ENCODE peak calls at places on chromosome 2, in five cellular contexts. U, I, O, F and B are unnamed samples.

GRCh38 chr2:85709385-85709784 is 15.2 kb downstream of the GNLY start:
- DNase-seq in O (no peak), U (no peak), I (peak), F (no peak), B (no peak)

GRCh38 chr2:75500633-75501032 is 60.1 kb downstream of the EVA1A start:
- DNase-seq in F (no peak), O (no peak), U (no peak), I (no peak), B (no peak)

GRCh38 chr2:42901076-42901645 is 108.8 kb upstream of the HAAO start:
- DNase-seq in I (peak), O (no peak), F (no peak), U (no peak), B (no peak)

GRCh38 chr2:24708537-24709152 is 84.5 kb downstream of the PTRHD1 start:
- DNase-seq in F (no peak), U (no peak), O (no peak), I (peak), B (no peak)

GRCh38 chr2:74191596-74192380 is 6.6 kb upstream of the MTHFD2 start:
- DNase-seq in O (no peak), F (no peak), I (no peak), U (no peak), B (no peak)

GRCh38 chr2:64228126-64228678 is 84.0 kb upstream of the PELI1 start:
- DNase-seq in O (peak), F (peak), U (peak), I (peak), B (peak)

GRCh38 chr2:113005030-113005509 is at the start of gene IL36A:
- DNase-seq in U (no peak), O (no peak), F (no peak), I (no peak), B (no peak)

GRCh38 chr2:101440127-101440738 is 34.7 kb downstream of the RFX8 start:
- DNase-seq in O (peak), F (no peak), U (no peak), I (peak), B (no peak)

GRCh38 chr2:138309760-138310159 is 191.8 kb upstream of the SPOPL start:
- DNase-seq in F (no peak), O (no peak), U (no peak), I (no peak), B (no peak)

DNA sequence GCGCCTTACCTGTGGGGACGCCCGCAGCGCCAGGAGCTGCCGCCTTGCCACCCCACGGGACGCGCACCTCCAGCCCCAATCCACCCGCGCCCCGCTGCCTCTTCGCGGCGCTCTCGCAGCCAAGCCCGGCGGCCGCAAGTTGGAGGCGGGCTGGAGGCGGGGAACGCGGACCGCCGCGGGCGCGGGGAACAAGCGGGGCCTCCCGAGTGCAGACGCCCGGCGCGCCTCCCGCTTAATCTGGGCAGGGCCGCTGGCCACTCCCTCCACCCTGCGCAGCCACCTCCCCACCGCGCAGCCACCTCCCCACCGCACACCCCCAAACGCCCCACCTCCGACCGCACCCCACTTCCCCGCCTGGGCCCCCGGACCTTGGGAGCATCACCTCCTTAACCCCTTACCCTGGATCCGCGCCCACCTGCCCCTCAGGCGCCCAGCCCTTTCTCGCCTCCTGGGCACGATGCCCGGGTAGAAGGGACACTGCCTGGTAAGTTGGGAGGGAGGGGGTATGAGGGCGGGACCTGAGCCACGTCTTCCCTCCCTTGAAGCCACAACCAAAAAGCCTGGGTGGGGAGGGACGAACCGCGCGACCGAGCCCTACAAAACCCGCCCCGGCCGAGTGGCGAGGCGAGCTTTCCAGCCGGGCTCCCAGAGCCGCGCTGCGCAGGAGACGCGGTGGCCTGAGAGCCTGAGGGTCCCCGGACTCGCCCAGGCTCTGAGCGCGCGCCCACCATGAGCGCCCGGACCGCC is at the start of the genes COL4A3 and COL4A4:
- DNase-seq in O (no peak), I (peak), U (peak), F (peak), B (peak)
- TF ChIP-seq CTCF in O (no peak), I (no peak), U (no peak), F (no peak), B (no peak)

DNA sequence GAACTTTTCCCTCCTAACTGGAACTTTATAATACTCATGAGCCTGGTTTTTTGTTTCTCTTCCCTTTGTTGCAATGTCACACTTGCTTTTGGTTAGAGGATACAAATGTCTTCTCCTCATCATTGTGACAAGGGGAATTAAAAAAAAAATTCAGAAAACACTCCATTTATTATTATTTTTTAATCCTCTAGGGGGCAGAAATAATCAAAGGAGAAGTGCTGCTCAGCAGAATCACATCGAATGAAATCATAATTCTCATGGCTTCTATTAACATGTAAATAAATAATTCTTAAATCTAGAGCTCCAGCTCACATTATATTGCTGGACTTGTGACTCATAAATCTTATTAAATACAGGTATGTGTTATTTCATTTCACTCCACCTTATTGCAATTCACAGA is 273.8 kb downstream of the TRIB2 start:
- DNase-seq in I (peak), F (no peak), O (no peak), U (no peak), B (no peak)
- TF ChIP-seq CTCF in I (peak), F (peak), O (no peak), U (no peak), B (no peak)

GRCh38 chr2:26840937-26841610 is 6.9 kb upstream of the DPYSL5 start:
- DNase-seq in I (no peak), O (peak), F (no peak), U (no peak), B (no peak)
- TF ChIP-seq CTCF in I (peak), O (peak), F (no peak), U (no peak), B (no peak)

GRCh38 chr2:134716716-134717585 is 1.8 kb downstream of the TMEM163 start:
- DNase-seq in O (no peak), I (no peak), F (no peak), U (no peak), B (no peak)
- TF ChIP-seq CTCF in O (no peak), I (no peak), F (no peak), U (no peak), B (no peak)

GRCh38 chr2:37812414-37812813 is 112.7 kb upstream of the RMDN2 start:
- DNase-seq in U (no peak), F (no peak), O (peak), I (peak), B (no peak)
- TF ChIP-seq CTCF in U (peak), F (no peak), O (peak), I (peak), B (no peak)

DNA sequence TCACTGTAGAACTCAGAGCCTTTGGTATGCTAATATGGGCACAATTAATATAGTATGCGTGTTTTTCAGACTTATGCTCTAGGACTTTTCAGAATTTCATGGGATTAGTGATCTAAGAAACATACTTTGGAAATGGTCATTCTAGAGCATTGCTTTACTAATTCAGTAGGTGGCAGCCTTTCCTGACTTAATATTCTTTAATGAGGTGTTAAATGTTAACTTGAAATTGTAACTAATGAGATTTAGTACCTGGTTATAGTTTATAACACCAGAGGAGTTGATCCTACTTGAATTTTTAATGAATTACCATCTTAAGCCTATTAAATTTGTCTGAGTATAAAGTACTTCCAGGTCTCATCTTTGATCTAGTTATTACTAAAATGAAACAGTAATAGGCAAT is 28.5 kb downstream of the ACTR2 start:
- DNase-seq in I (no peak), O (no peak), U (no peak), F (no peak), B (no peak)
- TF ChIP-seq CTCF in I (no peak), O (no peak), U (no peak), F (no peak), B (no peak)

GRCh38 chr2:77105008-77105407 is 417.2 kb downstream of the LRRTM4 start:
- DNase-seq in O (no peak), U (no peak), F (no peak), I (no peak), B (no peak)
- TF ChIP-seq CTCF in O (no peak), U (no peak), F (no peak), I (no peak), B (no peak)

GRCh38 chr2:20666364-20667150 is at the start of gene GDF7:
- DNase-seq in I (no peak), O (no peak), U (peak), F (peak), B (peak)
- TF ChIP-seq CTCF in I (peak), O (no peak), U (peak), F (no peak), B (no peak)